ENCODE peak calls at places on chromosomes 12 and 14, in six cellular contexts. Y is heart left ventricle, A is neuronal stem cell, E is left lung, J is A673, D is IMR-90. V is an unnamed sample.

GRCh38 chr12:117486840-117487659 is 125.6 kb upstream of the NOS1 start:
- DNase-seq in Y (no peak), A (no peak), E (no peak), J (no peak), D (no peak), V (peak)

GRCh38 chr12:85179680-85180300 is 100.2 kb upstream of the ALX1 start:
- DNase-seq in Y (no peak), A (no peak), E (no peak), J (peak), D (peak), V (no peak)

GRCh38 chr12:127165567-127166392 is 1101.2 kb upstream of the TMEM132C start:
- DNase-seq in Y (peak), A (peak), E (peak), J (peak), D (peak), V (peak)

GRCh38 chr14:32307881-32308582 is 21.1 kb upstream of the AKAP6 start:
- DNase-seq in Y (no peak), A (no peak), E (no peak), J (no peak), D (no peak), V (no peak)

GRCh38 chr12:81296556-81297305 is 218.9 kb downstream of the ACSS3 start:
- DNase-seq in Y (no peak), A (no peak), E (no peak), J (peak), D (peak), V (no peak)

GRCh38 chr12:8916154-8916553 is 1.8 kb downstream of the PHC1 start:
- DNase-seq in Y (no peak), A (no peak), E (no peak), J (no peak), D (no peak), V (no peak)

GRCh38 chr12:96015672-96016071 is 19.5 kb upstream of the HAL start:
- DNase-seq in Y (no peak), A (no peak), E (peak), J (peak), D (peak), V (no peak)

GRCh38 chr12:30582943-30583342 is 112.7 kb downstream of the IPO8 start:
- DNase-seq in Y (no peak), A (no peak), E (no peak), J (no peak), D (peak), V (no peak)

GRCh38 chr12:107864235-107864634 is 89.7 kb downstream of the ASCL4 start:
- DNase-seq in Y (no peak), A (no peak), E (peak), J (no peak), D (no peak), V (no peak)

GRCh38 chr12:6987956-6988573 is 17.4 kb downstream of the EMG1 start:
- DNase-seq in Y (no peak), A (no peak), E (peak), J (no peak), D (no peak), V (no peak)

GRCh38 chr14:100291305-100292075 is 14.8 kb downstream of the SLC25A29 start:
- DNase-seq in Y (no peak), A (no peak), E (peak), J (no peak), D (no peak), V (peak)

GRCh38 chr14:28755930-28756895 is 10.4 kb upstream of the FOXG1 start:
- DNase-seq in Y (no peak), A (no peak), E (no peak), J (no peak), D (no peak), V (no peak)

GRCh38 chr12:64946132-64946829 is 121.8 kb downstream of the TBC1D30 start:
- DNase-seq in Y (peak), A (peak), E (no peak), J (no peak), D (peak), V (no peak)

GRCh38 chr12:77689510-77690086 is 141.1 kb upstream of the NAV3 start:
- DNase-seq in Y (no peak), A (no peak), E (no peak), J (no peak), D (no peak), V (no peak)

GRCh38 chr12:51592034-51592705 is 1.1 kb downstream of the SCN8A start:
- DNase-seq in Y (no peak), A (peak), E (no peak), J (peak), D (peak), V (no peak)

GRCh38 chr12:105928436-105928835 is 210.3 kb downstream of the NUAK1 start:
- DNase-seq in Y (no peak), A (no peak), E (no peak), J (no peak), D (no peak), V (no peak)

GRCh38 chr12:122835693-122836026 is 403 bp downstream of the HIP1R start:
- DNase-seq in Y (no peak), A (no peak), E (peak), J (no peak), D (no peak), V (no peak)

GRCh38 chr12:93860659-93861373 is 183.6 kb downstream of the CRADD start:
- DNase-seq in Y (no peak), A (no peak), E (no peak), J (no peak), D (no peak), V (no peak)

GRCh38 chr12:57451233-57451778 is 3.8 kb upstream of the INHBE start:
- DNase-seq in Y (no peak), A (no peak), E (no peak), J (no peak), D (peak), V (no peak)

GRCh38 chr12:30945443-30946164 is 19.1 kb downstream of the TSPAN11 start:
- DNase-seq in Y (no peak), A (no peak), E (no peak), J (no peak), D (no peak), V (no peak)

GRCh38 chr14:67749341-67750110 is 47.8 kb downstream of the RDH12 start:
- DNase-seq in Y (no peak), A (no peak), E (no peak), J (no peak), D (peak), V (no peak)

GRCh38 chr14:73743431-73743931 is 29.3 kb upstream of the PNMA1 start:
- DNase-seq in Y (no peak), A (no peak), E (peak), J (no peak), D (no peak), V (no peak)

GRCh38 chr12:79121486-79121885 is 256.9 kb downstream of the SYT1 start:
- DNase-seq in Y (no peak), A (no peak), E (no peak), J (peak), D (no peak), V (no peak)

GRCh38 chr12:98895086-98895651 is 250.1 kb downstream of the APAF1 start:
- DNase-seq in Y (no peak), A (no peak), E (peak), J (peak), D (no peak), V (no peak)

GRCh38 chr14:80202888-80203562 is 8.3 kb downstream of the DIO2 start:
- DNase-seq in Y (no peak), A (no peak), E (peak), J (peak), D (no peak), V (no peak)

GRCh38 chr12:57112492-57113294 is 1.5 kb upstream of the STAT6 start:
- DNase-seq in Y (no peak), A (no peak), E (no peak), J (no peak), D (no peak), V (no peak)

GRCh38 chr14:35412281-35413057 is 7.9 kb upstream of the NFKBIA start:
- DNase-seq in Y (no peak), A (no peak), E (no peak), J (no peak), D (no peak), V (no peak)

GRCh38 chr12:126767334-126767733 is 1499.6 kb upstream of the TMEM132C start:
- DNase-seq in Y (no peak), A (no peak), E (peak), J (no peak), D (no peak), V (no peak)

GRCh38 chr14:24430143-24430681 is 458 bp downstream of the KHNYN start:
- DNase-seq in Y (peak), A (peak), E (peak), J (peak), D (peak), V (peak)

GRCh38 chr14:60637490-60638452 is 11.5 kb downstream of the SIX1 start:
- DNase-seq in Y (no peak), A (peak), E (peak), J (peak), D (peak), V (no peak)
- H3K4me3 ChIP-seq in Y (peak), A (peak), E (no peak), J (peak), D (peak), V (peak)

GRCh38 chr12:27524839-27525238 is 833 bp downstream of the PPFIBP1 start:
- DNase-seq in Y (no peak), A (no peak), E (no peak), J (peak), D (peak), V (no peak)
- H3K4me3 ChIP-seq in Y (peak), A (peak), E (peak), J (peak), D (peak), V (peak)

GRCh38 chr12:125185740-125186470 is 120.7 kb downstream of the AACS start:
- DNase-seq in Y (peak), A (peak), E (peak), J (peak), D (peak), V (no peak)
- H3K4me3 ChIP-seq in Y (peak), A (peak), E (no peak), J (peak), D (no peak), V (peak)

GRCh38 chr14:22820731-22821130 is 5.5 kb upstream of the SLC7A7 start:
- DNase-seq in Y (no peak), A (no peak), E (no peak), J (no peak), D (no peak), V (no peak)

GRCh38 chr14:22821193-22822016 is 6.2 kb upstream of the SLC7A7 start:
- DNase-seq in Y (peak), A (no peak), E (no peak), J (peak), D (no peak), V (no peak)

GRCh38 chr14:22822017-22822618 is 6.9 kb upstream of the SLC7A7 start:
- DNase-seq in Y (no peak), A (no peak), E (peak), J (no peak), D (no peak), V (no peak)

GRCh38 chr14:22822619-22823551 is 6.8 kb upstream of the MRPL52 start:
- DNase-seq in Y (peak), A (peak), E (peak), J (peak), D (peak), V (no peak)

DNA sequence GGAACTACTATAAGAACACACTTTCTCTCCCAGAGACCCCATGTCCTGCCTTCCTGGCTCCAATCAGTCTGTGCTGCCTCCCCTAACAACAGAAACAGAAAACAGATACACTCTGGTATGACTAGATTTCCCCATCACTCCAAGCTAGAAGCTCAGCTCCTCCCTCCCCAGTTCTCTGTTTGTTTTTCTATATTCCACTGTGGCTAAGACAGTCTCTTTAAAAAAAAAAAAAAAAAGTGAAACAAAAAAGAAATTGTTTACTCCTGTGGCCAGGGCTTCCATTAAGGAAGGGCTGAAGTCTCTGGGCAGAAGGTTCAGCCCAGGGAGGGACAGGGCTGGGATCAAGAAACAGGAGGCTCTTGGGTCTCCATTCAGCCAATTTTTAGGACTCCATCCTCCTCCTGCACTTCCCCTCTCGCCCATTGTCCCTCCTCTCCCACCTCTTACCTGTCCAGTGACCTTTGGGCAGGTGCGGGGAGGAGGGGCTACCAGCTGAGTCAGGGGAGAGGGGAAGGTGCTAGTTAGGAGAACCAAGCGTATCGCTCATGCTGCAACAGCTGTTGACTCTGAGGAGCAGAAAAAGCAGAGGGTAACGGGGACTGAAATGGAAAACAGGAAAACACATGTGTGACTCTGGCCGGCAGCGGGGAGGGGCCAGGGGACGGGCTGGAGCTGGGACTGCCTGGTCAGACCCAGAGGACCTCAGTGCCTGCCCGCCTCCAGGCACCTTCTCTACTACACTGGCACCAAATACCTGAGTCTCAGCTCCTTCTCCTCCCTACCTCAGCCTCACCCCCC is 4.2 kb upstream of the SLC7A7 start:
- DNase-seq in Y (peak), A (no peak), E (no peak), J (no peak), D (peak), V (peak)
- H3K4me3 ChIP-seq in Y (peak), A (no peak), E (peak), J (no peak), D (peak), V (peak)

GRCh38 chr12:48198619-48198973 is 4.5 kb downstream of the OR10AD1 start:
- DNase-seq in Y (peak), A (no peak), E (peak), J (no peak), D (no peak), V (no peak)

GRCh38 chr12:48199784-48200198 is 3.3 kb downstream of the OR10AD1 start:
- DNase-seq in Y (no peak), A (no peak), E (no peak), J (no peak), D (peak), V (no peak)

GRCh38 chr12:48197967-48198618 is 5.0 kb downstream of the OR10AD1 start:
- DNase-seq in Y (peak), A (peak), E (peak), J (no peak), D (peak), V (peak)

GRCh38 chr12:48197549-48197966 is 5.5 kb downstream of the OR10AD1 start:
- DNase-seq in Y (no peak), A (no peak), E (no peak), J (no peak), D (no peak), V (no peak)

DNA sequence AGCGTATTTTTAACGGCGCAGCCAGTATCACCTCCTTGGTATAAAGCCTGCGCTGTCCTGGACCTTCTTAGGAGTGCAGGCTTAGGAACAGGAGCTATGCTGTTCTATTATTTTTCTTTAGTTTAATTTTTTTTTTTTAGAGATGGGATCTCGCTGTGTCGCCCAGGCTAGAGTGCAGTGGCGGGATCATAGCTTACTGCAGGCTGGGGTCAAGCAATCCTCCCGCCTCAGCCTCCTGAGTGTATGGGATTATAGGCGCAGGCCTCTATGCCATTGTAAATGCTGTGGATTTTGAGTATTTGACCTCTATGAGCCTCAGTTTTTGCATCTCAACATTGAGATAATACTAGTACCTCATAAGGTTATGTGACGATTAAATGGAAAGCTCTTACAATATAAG is 4.1 kb downstream of the OR10AD1 start:
- DNase-seq in Y (no peak), A (no peak), E (no peak), J (no peak), D (no peak), V (no peak)
- H3K4me3 ChIP-seq in Y (peak), A (no peak), E (peak), J (no peak), D (peak), V (peak)

GRCh38 chr14:94135476-94135875 is 6.1 kb upstream of the IFI27L2 start:
- DNase-seq in Y (no peak), A (no peak), E (no peak), J (no peak), D (no peak), V (no peak)
- H3K4me3 ChIP-seq in Y (no peak), A (no peak), E (no peak), J (no peak), D (no peak), V (no peak)

GRCh38 chr12:114668151-114668891 is 15.7 kb downstream of the TBX3 start:
- DNase-seq in Y (peak), A (no peak), E (peak), J (peak), D (peak), V (peak)

GRCh38 chr12:114669501-114670256 is 14.3 kb downstream of the TBX3 start:
- DNase-seq in Y (no peak), A (peak), E (no peak), J (no peak), D (peak), V (no peak)

GRCh38 chr12:114667669-114668150 is 16.3 kb downstream of the TBX3 start:
- DNase-seq in Y (no peak), A (no peak), E (no peak), J (no peak), D (no peak), V (no peak)

GRCh38 chr12:114670257-114670955 is 13.6 kb downstream of the TBX3 start:
- DNase-seq in Y (no peak), A (peak), E (no peak), J (no peak), D (no peak), V (no peak)

GRCh38 chr12:114668905-114669304 is 15.1 kb downstream of the TBX3 start:
- DNase-seq in Y (no peak), A (peak), E (no peak), J (no peak), D (no peak), V (no peak)
- H3K4me3 ChIP-seq in Y (peak), A (no peak), E (peak), J (peak), D (peak), V (peak)

GRCh38 chr14:94670692-94671285 is 58.6 kb downstream of the SERPINA3 start:
- DNase-seq in Y (no peak), A (no peak), E (no peak), J (no peak), D (no peak), V (peak)

GRCh38 chr14:94659953-94660946 is 48.1 kb downstream of the SERPINA3 start:
- DNase-seq in Y (no peak), A (no peak), E (no peak), J (no peak), D (no peak), V (no peak)

GRCh38 chr14:94663965-94664704 is 51.9 kb downstream of the SERPINA3 start:
- DNase-seq in Y (no peak), A (no peak), E (no peak), J (no peak), D (no peak), V (peak)

GRCh38 chr14:94665121-94665520 is 52.9 kb downstream of the SERPINA3 start:
- DNase-seq in Y (no peak), A (no peak), E (no peak), J (no peak), D (peak), V (peak)

GRCh38 chr14:94665544-94665943 is 53.4 kb downstream of the SERPINA3 start:
- DNase-seq in Y (no peak), A (no peak), E (no peak), J (no peak), D (no peak), V (no peak)
- H3K4me3 ChIP-seq in Y (no peak), A (no peak), E (no peak), J (no peak), D (no peak), V (no peak)